ENCODE peak calls at places on chromosome X, in six cellular contexts. Y, E, N, I, J and O are unnamed samples.

GRCh38 chrX:53073115-53073581 is 9.0 kb upstream of the TSPYL2 start:
- DNase-seq in I (no peak), Y (no peak), J (peak), E (no peak), N (no peak), O (no peak)

GRCh38 chrX:40173662-40174593 is 76.2 kb upstream of the BCOR start:
- DNase-seq in N (no peak), Y (no peak), I (peak), J (peak), E (peak), O (no peak)

GRCh38 chrX:8721536-8721935 is 10.4 kb downstream of the ANOS1 start:
- DNase-seq in J (peak), Y (no peak), I (no peak), E (no peak), N (no peak), O (no peak)

GRCh38 chrX:63889001-63889400 is 104.0 kb upstream of the ARHGEF9 start:
- DNase-seq in J (no peak), N (no peak), I (no peak), E (peak), Y (no peak), O (no peak)

GRCh38 chrX:71922697-71923096 is 12.1 kb downstream of the NHSL2 start:
- DNase-seq in E (no peak), N (no peak), I (no peak), Y (no peak), J (no peak), O (no peak)

GRCh38 chrX:10741496-10742048 is 121.2 kb upstream of the MID1 start:
- DNase-seq in E (peak), I (no peak), J (no peak), Y (no peak), N (no peak), O (no peak)

GRCh38 chrX:100600769-100601168 is 16.0 kb downstream of the TNMD start:
- DNase-seq in J (no peak), E (no peak), N (no peak), I (no peak), Y (no peak), O (no peak)

GRCh38 chrX:85326234-85327059 is 53.0 kb downstream of the POF1B start:
- DNase-seq in Y (no peak), N (no peak), I (peak), E (no peak), J (no peak), O (no peak)

GRCh38 chrX:13923289-13923688 is 106.4 kb upstream of the GPM6B start:
- DNase-seq in N (no peak), I (no peak), Y (no peak), J (no peak), E (no peak), O (no peak)

GRCh38 chrX:24150051-24150790 is 692 bp downstream of the ZFX start:
- DNase-seq in N (peak), I (peak), E (peak), Y (peak), J (peak), O (peak)

GRCh38 chrX:129523076-129524055 is at the start of gene SMARCA1:
- DNase-seq in N (peak), Y (no peak), I (peak), E (peak), J (peak), O (peak)

GRCh38 chrX:130100180-130100579 is 10.1 kb downstream of the ELF4 start:
- DNase-seq in I (peak), Y (no peak), E (no peak), N (peak), J (no peak), O (no peak)

DNA sequence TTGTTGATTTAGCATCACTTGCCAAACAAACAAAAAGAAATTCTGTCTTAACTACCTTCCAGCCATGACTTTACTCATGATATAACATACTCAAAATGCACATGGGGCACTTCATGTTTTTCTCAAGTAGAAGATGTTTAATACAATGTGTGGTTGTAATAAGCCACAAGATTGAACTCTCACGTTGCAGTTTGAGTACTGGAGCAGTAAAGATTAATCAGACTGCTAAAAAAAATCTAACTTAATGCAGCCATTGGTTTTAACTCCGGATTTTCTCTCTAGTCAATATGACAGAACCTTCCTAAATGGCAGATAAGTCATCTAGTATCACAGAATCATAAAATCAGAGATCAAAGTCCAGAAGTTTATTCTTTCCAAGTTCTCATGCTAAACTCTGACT is 117.9 kb downstream of the SH3KBP1 start:
- DNase-seq in J (no peak), Y (no peak), E (no peak), N (no peak), I (no peak), O (no peak)
- H3K27ac ChIP-seq in J (no peak), Y (no peak), E (no peak), N (no peak), I (no peak), O (no peak)

GRCh38 chrX:54238588-54238987 is 55.5 kb upstream of the FAM120C start:
- DNase-seq in I (no peak), E (no peak), Y (no peak), N (no peak), J (no peak), O (no peak)

GRCh38 chrX:54237014-54237413 is 54.0 kb upstream of the FAM120C start:
- DNase-seq in Y (no peak), J (no peak), I (no peak), N (no peak), E (no peak), O (no peak)
- TF ChIP-seq CTCF in Y (no peak), J (no peak), I (no peak), N (no peak), E (no peak), O (no peak)

GRCh38 chrX:46310815-46311497 is 234.3 kb downstream of the ZNF674 start:
- DNase-seq in I (no peak), Y (no peak), E (no peak), J (no peak), N (no peak), O (no peak)
- H3K27ac ChIP-seq in I (no peak), Y (no peak), E (no peak), J (no peak), N (no peak), O (no peak)

DNA sequence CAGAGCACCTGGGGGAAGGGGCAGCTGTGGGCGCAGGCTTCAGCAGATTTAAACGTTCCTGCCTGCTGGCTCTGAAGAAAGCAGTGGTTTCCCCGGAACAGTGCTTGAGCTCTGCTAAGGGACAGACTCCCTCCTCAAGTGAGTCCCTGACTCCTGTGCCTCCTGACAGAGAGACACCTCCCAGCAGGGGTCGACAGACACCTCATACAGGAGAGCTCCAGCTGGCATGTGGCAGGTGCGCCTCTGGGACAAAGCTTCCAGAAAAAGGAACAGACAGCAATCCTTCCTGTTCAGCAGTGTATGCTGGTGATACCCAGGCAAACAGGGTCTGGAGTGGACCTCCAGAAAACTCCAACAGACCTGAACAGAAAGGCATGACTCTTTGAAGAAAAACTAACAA is 68.1 kb downstream of the ZC4H2 start:
- DNase-seq in I (no peak), Y (no peak), E (no peak), N (no peak), J (no peak), O (no peak)
- TF ChIP-seq CTCF in I (no peak), Y (no peak), E (no peak), N (no peak), J (no peak), O (no peak)

DNA sequence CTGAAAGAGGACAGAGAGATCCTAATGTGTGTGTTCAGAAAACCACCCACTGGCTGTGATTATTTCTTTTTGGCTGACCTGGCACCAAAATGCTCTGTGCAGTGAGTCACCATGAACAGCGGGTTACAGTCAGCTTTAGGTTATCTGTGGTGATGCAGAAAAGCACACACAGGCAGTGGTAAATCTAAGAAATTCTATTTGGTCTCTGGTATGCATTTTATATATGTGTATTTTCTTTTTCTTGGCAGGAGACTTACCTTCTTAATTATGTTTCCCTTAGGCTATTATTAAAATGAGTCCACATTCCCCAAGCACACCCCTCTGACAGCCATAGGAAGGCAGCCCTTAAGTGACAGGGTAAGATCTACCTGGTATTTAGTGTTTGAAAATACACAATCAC is 79.1 kb upstream of the TFDP3 start:
- DNase-seq in J (no peak), E (peak), I (no peak), N (no peak), Y (peak), O (peak)
- H3K27ac ChIP-seq in J (no peak), E (peak), I (no peak), N (no peak), Y (no peak), O (no peak)

DNA sequence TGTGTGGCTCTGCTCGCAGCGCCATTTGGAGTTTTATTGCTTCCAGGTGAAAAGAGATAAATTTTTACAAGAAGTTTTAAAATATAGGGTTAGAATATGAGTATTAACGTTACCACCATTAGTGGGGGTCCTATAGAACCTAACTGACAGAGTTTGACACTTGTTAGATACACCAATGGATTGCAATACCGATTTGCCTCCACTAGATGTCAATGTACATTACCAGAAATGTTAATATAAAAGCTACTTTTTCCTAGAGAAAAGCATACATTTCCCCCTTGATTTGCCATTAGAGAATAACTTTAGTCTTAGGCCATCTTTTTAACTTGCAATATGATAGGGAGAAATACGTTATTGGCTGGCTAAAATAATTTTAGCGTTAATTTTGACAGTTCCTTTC is 108.4 kb downstream of the LINC00632 start:
- DNase-seq in N (no peak), E (peak), J (no peak), I (no peak), Y (no peak), O (no peak)
- TF ChIP-seq CTCF in N (peak), E (peak), J (peak), I (peak), Y (peak), O (peak)

GRCh38 chrX:119677654-119677981 is 15.3 kb downstream of the SEPTIN6 start:
- DNase-seq in E (no peak), Y (no peak), J (no peak), I (no peak), N (no peak), O (no peak)
- H3K27ac ChIP-seq in E (no peak), Y (no peak), J (no peak), I (no peak), N (no peak), O (no peak)

GRCh38 chrX:151715735-151716134 is at the start of gene FATE1:
- DNase-seq in N (no peak), J (no peak), I (no peak), E (no peak), Y (no peak), O (no peak)

GRCh38 chrX:151714367-151714766 is 1.5 kb upstream of the FATE1 start:
- DNase-seq in N (no peak), I (no peak), E (no peak), Y (no peak), J (no peak), O (no peak)

GRCh38 chrX:151712253-151712652 is 3.6 kb upstream of the FATE1 start:
- DNase-seq in J (no peak), I (no peak), E (no peak), N (no peak), Y (no peak), O (no peak)

GRCh38 chrX:151711787-151712186 is 4.0 kb upstream of the FATE1 start:
- DNase-seq in J (peak), N (no peak), Y (no peak), I (no peak), E (no peak), O (no peak)

DNA sequence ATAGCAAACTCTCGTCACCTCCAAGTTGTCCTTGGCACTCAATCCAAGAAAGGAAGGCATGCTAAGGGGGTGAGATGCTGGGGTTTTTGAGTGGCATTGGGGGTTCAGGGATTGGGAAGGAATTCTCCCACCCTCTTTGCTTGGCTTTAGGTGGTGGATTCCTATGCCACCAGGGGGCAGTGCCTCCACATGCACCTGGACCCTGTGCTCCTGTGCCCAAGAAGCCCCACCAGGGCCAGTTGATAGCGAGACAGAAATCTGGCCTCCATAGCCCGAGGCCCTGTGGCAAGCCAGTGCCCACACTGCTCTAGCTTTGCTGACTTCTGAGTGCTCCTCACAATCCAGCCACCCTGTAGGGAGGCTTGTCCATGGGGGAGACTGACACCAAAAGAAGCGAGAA is 2.0 kb upstream of the FATE1 start:
- DNase-seq in J (peak), I (no peak), N (no peak), Y (no peak), E (peak), O (peak)
- TF ChIP-seq CTCF in J (peak), I (peak), N (no peak), Y (peak), E (peak), O (peak)